ENCODE peak calls at places on chromosomes 4 and X, in six cellular contexts. J is DMS153, O is HFFc6, M is activated T-cell treated with anti-CD3 and anti-CD28 coated beads for 48 hours, R is ecto neural progenitor cell, L is NCI-H187. E is an unnamed sample.

GRCh38 chr4:159334461-159334860 is 231.6 kb downstream of the RAPGEF2 start:
- DNase-seq in J (no peak), L (no peak), R (no peak), M (no peak), O (no peak), E (no peak)

GRCh38 chr4:2335729-2336101 is 73.8 kb upstream of the MXD4 start:
- DNase-seq in L (no peak), M (no peak), O (no peak), J (no peak), R (peak), E (no peak)

GRCh38 chr4:72701987-72702819 is 133.2 kb upstream of the ADAMTS3 start:
- DNase-seq in M (no peak), J (peak), L (peak), O (peak), R (no peak), E (peak)

GRCh38 chr4:83170952-83171399 is 56.4 kb upstream of the PLAC8 start:
- DNase-seq in J (no peak), M (no peak), L (no peak), O (no peak), R (no peak), E (peak)

GRCh38 chr4:118086334-118086733 is 52.0 kb downstream of the NDST3 start:
- DNase-seq in R (no peak), L (no peak), O (peak), J (no peak), M (no peak), E (no peak)

GRCh38 chr4:140374130-140374477 is 658 bp downstream of the SCOC start:
- DNase-seq in L (no peak), J (no peak), R (no peak), M (no peak), O (no peak), E (no peak)

GRCh38 chr4:105619193-105619931 is 66.9 kb downstream of the ARHGEF38 start:
- DNase-seq in M (no peak), R (no peak), L (no peak), J (peak), O (no peak), E (peak)

GRCh38 chr4:26458104-26458503 is 32.2 kb downstream of the CCKAR start:
- DNase-seq in J (no peak), O (no peak), M (no peak), R (no peak), L (no peak), E (no peak)

GRCh38 chrX:107485019-107485418 is 35.6 kb downstream of the FRMPD3 start:
- DNase-seq in O (no peak), L (no peak), J (no peak), R (no peak), M (no peak), E (no peak)

GRCh38 chr4:149009223-149009622 is 567.0 kb upstream of the NR3C2 start:
- DNase-seq in R (no peak), L (no peak), J (no peak), M (no peak), O (no peak), E (no peak)

GRCh38 chr4:32884198-32884597 is 2164.0 kb downstream of the PCDH7 start:
- DNase-seq in J (no peak), O (no peak), R (no peak), M (no peak), L (no peak), E (no peak)